ENCODE peak calls at places on chromosome 16, in four cellular contexts. One of them, this sample, is unnamed.
A peak's percentile ranks its signal among the peaks of the same experiment; 100 is the strongest.

GRCh38 chr16:2835638-2836493 is 5.8 kb downstream of the ZG16B start:
- DNase-seq in IMR-90: peak; percentile 98
- DNase-seq in A549: peak; percentile 93
- DNase-seq in endothelial cell of umbilical vein: peak; percentile 73
- DNase-seq in this sample: peak; percentile 84

GRCh38 chr16:6967796-6968195 is 364.8 kb upstream of the RBFOX1 start:
- DNase-seq in IMR-90: no peak
- DNase-seq in A549: no peak
- DNase-seq in endothelial cell of umbilical vein: no peak
- DNase-seq in this sample: no peak

GRCh38 chr16:50467943-50468748 is 80.0 kb upstream of the NKD1 start:
- DNase-seq in IMR-90: no peak
- DNase-seq in A549: no peak
- DNase-seq in endothelial cell of umbilical vein: no peak
- DNase-seq in this sample: peak; percentile 87

GRCh38 chr16:67163903-67164558 is 514 bp upstream of the HSF4 start:
- DNase-seq in IMR-90: no peak
- DNase-seq in A549: no peak
- DNase-seq in endothelial cell of umbilical vein: no peak
- DNase-seq in this sample: no peak

GRCh38 chr16:53123753-53124152 is 69.0 kb downstream of the CHD9 start:
- DNase-seq in IMR-90: peak; percentile 68
- DNase-seq in A549: no peak
- DNase-seq in endothelial cell of umbilical vein: no peak
- DNase-seq in this sample: no peak

GRCh38 chr16:69598045-69598444 is 32.3 kb downstream of the NFAT5 start:
- DNase-seq in IMR-90: no peak
- DNase-seq in A549: no peak
- DNase-seq in endothelial cell of umbilical vein: no peak
- DNase-seq in this sample: no peak

GRCh38 chr16:12522334-12522733 is 281.4 kb downstream of the CPPED1 start:
- DNase-seq in IMR-90: no peak
- DNase-seq in A549: no peak
- DNase-seq in endothelial cell of umbilical vein: no peak
- DNase-seq in this sample: no peak

GRCh38 chr16:19879241-19879792 is 5.3 kb downstream of the GPRC5B start:
- DNase-seq in IMR-90: peak; percentile 68
- DNase-seq in A549: no peak
- DNase-seq in endothelial cell of umbilical vein: no peak
- DNase-seq in this sample: no peak

GRCh38 chr16:19912445-19913305 is 28.0 kb upstream of the GPRC5B start:
- DNase-seq in IMR-90: peak; percentile 64
- DNase-seq in A549: no peak
- DNase-seq in endothelial cell of umbilical vein: peak; percentile 42
- DNase-seq in this sample: no peak

GRCh38 chr16:46932802-46933201 is 40.7 kb downstream of the DNAJA2 start:
- DNase-seq in IMR-90: no peak
- DNase-seq in A549: no peak
- DNase-seq in endothelial cell of umbilical vein: no peak
- DNase-seq in this sample: peak; percentile 36

GRCh38 chr16:3022208-3022696 is 1.5 kb downstream of the HCFC1R1 start:
- DNase-seq in IMR-90: peak; percentile 95
- DNase-seq in A549: peak; percentile 84
- DNase-seq in endothelial cell of umbilical vein: peak; percentile 93
- DNase-seq in this sample: peak; percentile 91

GRCh38 chr16:83137326-83137770 is 510.6 kb downstream of the CDH13 start:
- DNase-seq in IMR-90: peak; percentile 83
- DNase-seq in A549: no peak
- DNase-seq in endothelial cell of umbilical vein: no peak
- DNase-seq in this sample: peak; percentile 28

GRCh38 chr16:57013268-57013667 is 23.9 kb downstream of the NLRC5 start:
- DNase-seq in IMR-90: peak; percentile 71
- DNase-seq in A549: no peak
- DNase-seq in endothelial cell of umbilical vein: no peak
- DNase-seq in this sample: no peak

GRCh38 chr16:86299882-86300490 is 210.3 kb upstream of the FOXF1 start:
- DNase-seq in IMR-90: no peak
- DNase-seq in A549: no peak
- DNase-seq in endothelial cell of umbilical vein: no peak
- DNase-seq in this sample: no peak

GRCh38 chr16:48117217-48118105 is 38.3 kb downstream of the ABCC12 start:
- DNase-seq in IMR-90: no peak
- DNase-seq in A549: peak; percentile 75
- DNase-seq in endothelial cell of umbilical vein: peak; percentile 37
- DNase-seq in this sample: no peak

GRCh38 chr16:74950511-74950910 is 34.4 kb downstream of the WDR59 start:
- DNase-seq in IMR-90: no peak
- DNase-seq in A549: no peak
- DNase-seq in endothelial cell of umbilical vein: no peak
- DNase-seq in this sample: no peak

GRCh38 chr16:29306953-29307597 is 99.4 kb downstream of the NPIPB11 start:
- DNase-seq in IMR-90: peak; percentile 64
- DNase-seq in A549: no peak
- DNase-seq in endothelial cell of umbilical vein: no peak
- DNase-seq in this sample: no peak

GRCh38 chr16:4179020-4179419 is 62.8 kb upstream of the ADCY9 start:
- DNase-seq in IMR-90: peak; percentile 54
- DNase-seq in A549: no peak
- DNase-seq in endothelial cell of umbilical vein: no peak
- DNase-seq in this sample: no peak

GRCh38 chr16:76265434-76266045 is 11.7 kb upstream of the CNTNAP4 start:
- DNase-seq in IMR-90: peak; percentile 1
- DNase-seq in A549: peak; percentile 3
- DNase-seq in endothelial cell of umbilical vein: no peak
- DNase-seq in this sample: no peak

GRCh38 chr16:84241778-84242177 is 2.0 kb upstream of the KCNG4 start:
- DNase-seq in IMR-90: no peak
- DNase-seq in A549: no peak
- DNase-seq in endothelial cell of umbilical vein: no peak
- DNase-seq in this sample: no peak

GRCh38 chr16:50276801-50277560 is 10.6 kb downstream of the ADCY7 start:
- DNase-seq in IMR-90: no peak
- DNase-seq in A549: no peak
- DNase-seq in endothelial cell of umbilical vein: no peak
- DNase-seq in this sample: no peak

GRCh38 chr16:69106491-69107291 is 1.2 kb downstream of the HAS3 start:
- DNase-seq in IMR-90: no peak
- DNase-seq in A549: peak; percentile 36
- DNase-seq in endothelial cell of umbilical vein: peak; percentile 10
- DNase-seq in this sample: no peak

GRCh38 chr16:64122177-64122576 is 999.7 kb downstream of the CDH11 start:
- DNase-seq in IMR-90: no peak
- DNase-seq in A549: no peak
- DNase-seq in endothelial cell of umbilical vein: peak; percentile 44
- DNase-seq in this sample: no peak

GRCh38 chr16:54201200-54201599 is 85.4 kb downstream of the IRX3 start:
- DNase-seq in IMR-90: no peak
- DNase-seq in A549: no peak
- DNase-seq in endothelial cell of umbilical vein: no peak
- DNase-seq in this sample: no peak

GRCh38 chr16:21033707-21034106 is 116.9 kb downstream of the DNAH3 start:
- DNase-seq in IMR-90: no peak
- DNase-seq in A549: no peak
- DNase-seq in endothelial cell of umbilical vein: no peak
- DNase-seq in this sample: no peak

GRCh38 chr16:123971-124370 is 14.5 kb downstream of the NPRL3 start:
- DNase-seq in IMR-90: no peak
- DNase-seq in A549: no peak
- DNase-seq in endothelial cell of umbilical vein: no peak
- DNase-seq in this sample: no peak

GRCh38 chr16:69179255-69180010 is 7.5 kb upstream of the SNTB2 start:
- DNase-seq in IMR-90: peak; percentile 84
- DNase-seq in A549: no peak
- DNase-seq in endothelial cell of umbilical vein: peak; percentile 89
- DNase-seq in this sample: peak; percentile 87

GRCh38 chr16:49825006-49825405 is 30.9 kb downstream of the ZNF423 start:
- DNase-seq in IMR-90: no peak
- DNase-seq in A549: no peak
- DNase-seq in endothelial cell of umbilical vein: peak; percentile 66
- DNase-seq in this sample: no peak

GRCh38 chr16:57043248-57043647 is 49.1 kb upstream of the CPNE2 start:
- DNase-seq in IMR-90: no peak
- DNase-seq in A549: no peak
- DNase-seq in endothelial cell of umbilical vein: no peak
- DNase-seq in this sample: no peak

GRCh38 chr16:87954361-87954760 is 3.1 kb downstream of the BANP start:
- DNase-seq in IMR-90: no peak
- DNase-seq in A549: no peak
- DNase-seq in endothelial cell of umbilical vein: no peak
- DNase-seq in this sample: peak; percentile 44

GRCh38 chr16:87953308-87954208 is 2.3 kb downstream of the BANP start:
- DNase-seq in IMR-90: no peak
- DNase-seq in A549: no peak
- DNase-seq in endothelial cell of umbilical vein: peak; percentile 65
- DNase-seq in this sample: no peak

GRCh38 chr16:87952751-87953150 is 1.5 kb downstream of the BANP start:
- DNase-seq in IMR-90: no peak
- DNase-seq in A549: no peak
- DNase-seq in endothelial cell of umbilical vein: no peak
- DNase-seq in this sample: no peak

GRCh38 chr16:87950765-87951549 is at the start of gene BANP:
- DNase-seq in IMR-90: peak; percentile 98
- DNase-seq in A549: peak; percentile 98
- DNase-seq in endothelial cell of umbilical vein: peak; percentile 98
- DNase-seq in this sample: peak; percentile 98

DNA sequence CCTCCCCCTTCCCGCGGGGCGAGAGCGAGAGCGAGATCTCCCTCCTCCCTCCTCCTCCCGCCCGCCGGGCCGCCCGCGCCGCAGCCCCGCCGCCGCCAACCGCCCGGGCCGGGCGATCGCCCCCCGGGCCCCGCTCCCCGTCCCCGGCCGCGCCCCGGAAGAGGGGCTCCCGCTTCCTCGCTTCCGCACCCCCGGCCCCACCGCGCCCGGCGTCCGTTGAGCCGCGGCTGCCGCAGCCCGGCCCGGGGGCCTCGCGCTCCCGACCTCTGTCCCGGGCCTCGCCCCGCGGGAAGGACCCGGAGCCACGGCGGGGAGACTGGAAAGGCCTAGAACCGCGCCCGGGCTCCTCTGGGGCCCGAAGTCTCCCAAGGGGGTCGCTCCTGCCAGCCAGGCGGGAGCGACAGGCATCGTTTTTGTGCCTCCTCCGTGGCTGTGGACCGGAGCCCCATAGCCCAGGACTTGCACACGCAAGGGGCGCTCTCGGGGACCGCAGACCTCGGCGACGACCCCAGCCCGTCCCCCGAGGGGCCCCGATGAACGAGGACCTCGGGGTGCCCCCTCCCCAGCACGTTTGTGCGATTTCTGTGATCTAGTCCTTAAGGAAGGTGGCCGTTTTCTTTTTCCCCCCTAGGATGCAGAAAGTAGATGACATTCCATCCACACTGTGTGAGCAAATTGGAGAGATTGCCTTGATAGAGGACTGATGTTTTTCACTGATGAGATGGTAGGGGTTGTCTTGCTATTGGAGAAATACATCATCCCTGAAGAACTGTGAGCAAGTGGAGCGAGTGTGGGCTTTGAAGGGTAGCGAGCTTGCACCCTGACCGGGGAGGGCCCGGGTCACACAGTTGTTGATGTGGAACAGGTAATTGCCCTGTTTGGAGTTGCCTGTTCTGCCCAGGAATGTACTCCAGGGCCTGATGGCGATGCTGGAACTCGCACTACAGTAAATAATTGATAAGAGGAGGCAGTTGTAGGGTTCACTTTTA is 610 bp downstream of the BANP start:
- DNase-seq in IMR-90: no peak
- DNase-seq in A549: no peak
- DNase-seq in endothelial cell of umbilical vein: peak; percentile 35
- DNase-seq in this sample: no peak
- TF ChIP-seq POLR2A in IMR-90: peak; percentile 67
- TF ChIP-seq POLR2A in A549: no peak
- TF ChIP-seq POLR2A in endothelial cell of umbilical vein: peak; percentile 49
- TF ChIP-seq POLR2A in this sample: no peak

GRCh38 chr16:30535106-30535776 is 583 bp upstream of the ZNF747 start:
- DNase-seq in IMR-90: no peak
- DNase-seq in A549: no peak
- DNase-seq in endothelial cell of umbilical vein: no peak
- DNase-seq in this sample: no peak
- TF ChIP-seq POLR2A in IMR-90: no peak
- TF ChIP-seq POLR2A in A549: no peak
- TF ChIP-seq POLR2A in endothelial cell of umbilical vein: no peak
- TF ChIP-seq POLR2A in this sample: no peak

GRCh38 chr16:1157639-1158455 is 4.9 kb downstream of the CACNA1H start:
- DNase-seq in IMR-90: no peak
- DNase-seq in A549: no peak
- DNase-seq in endothelial cell of umbilical vein: no peak
- DNase-seq in this sample: no peak

GRCh38 chr16:1156983-1157638 is 4.2 kb downstream of the CACNA1H start:
- DNase-seq in IMR-90: no peak
- DNase-seq in A549: no peak
- DNase-seq in endothelial cell of umbilical vein: no peak
- DNase-seq in this sample: no peak

GRCh38 chr16:1159973-1160772 is 7.3 kb downstream of the CACNA1H start:
- DNase-seq in IMR-90: no peak
- DNase-seq in A549: no peak
- DNase-seq in endothelial cell of umbilical vein: no peak
- DNase-seq in this sample: no peak

GRCh38 chr16:1159325-1159972 is 6.5 kb downstream of the CACNA1H start:
- DNase-seq in IMR-90: no peak
- DNase-seq in A549: no peak
- DNase-seq in endothelial cell of umbilical vein: no peak
- DNase-seq in this sample: no peak

DNA sequence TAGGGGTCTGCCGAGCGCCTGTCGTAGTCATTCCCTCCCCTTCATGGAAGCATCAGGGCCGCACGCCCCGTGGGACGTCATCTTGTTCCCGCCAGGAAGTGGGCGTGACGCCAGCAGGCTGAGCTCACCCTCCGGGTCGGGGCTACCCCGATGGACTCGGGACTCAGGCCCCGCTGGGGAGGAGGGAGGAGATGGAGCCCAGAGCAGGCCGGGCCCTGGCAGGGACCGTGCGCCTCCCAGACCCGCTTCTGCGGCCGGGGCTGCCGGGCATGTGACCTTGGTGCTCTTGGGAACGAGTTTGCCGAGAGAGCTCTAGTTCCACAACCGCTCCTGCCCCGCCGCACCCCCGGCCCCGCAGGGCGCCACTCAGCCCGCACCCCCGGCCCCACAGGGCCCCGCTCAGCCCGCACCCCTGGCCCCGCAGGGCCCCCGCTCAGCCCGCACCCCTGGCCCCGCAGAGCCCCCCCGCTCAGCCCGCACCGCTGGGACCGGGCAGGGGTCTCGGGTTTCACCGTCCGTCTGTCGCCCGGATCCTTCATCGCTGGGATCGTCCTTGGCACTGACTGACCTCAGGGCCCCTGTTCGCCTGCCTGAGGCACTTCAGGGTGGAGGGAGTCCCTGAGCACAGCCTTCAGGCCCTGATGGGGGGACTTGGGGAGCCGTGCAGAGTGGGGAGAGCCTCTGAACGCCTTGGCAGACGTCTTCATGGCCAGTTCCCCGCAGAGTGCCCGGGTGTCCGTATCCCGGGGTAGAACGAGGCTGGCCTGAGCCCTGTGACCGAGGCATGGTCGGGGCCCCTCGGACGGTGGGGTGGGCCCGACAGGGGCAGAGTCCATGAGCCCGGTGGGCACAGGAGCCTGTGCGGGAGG is 5.8 kb downstream of the CACNA1H start:
- DNase-seq in IMR-90: peak; percentile 47
- DNase-seq in A549: no peak
- DNase-seq in endothelial cell of umbilical vein: no peak
- DNase-seq in this sample: no peak
- TF ChIP-seq POLR2A in IMR-90: no peak
- TF ChIP-seq POLR2A in A549: no peak
- TF ChIP-seq POLR2A in endothelial cell of umbilical vein: no peak
- TF ChIP-seq POLR2A in this sample: no peak

GRCh38 chr16:27444015-27444414 is 42.0 kb downstream of the IL21R start:
- DNase-seq in IMR-90: peak; percentile 65
- DNase-seq in A549: no peak
- DNase-seq in endothelial cell of umbilical vein: no peak
- DNase-seq in this sample: no peak
- TF ChIP-seq POLR2A in IMR-90: no peak
- TF ChIP-seq POLR2A in A549: no peak
- TF ChIP-seq POLR2A in endothelial cell of umbilical vein: no peak
- TF ChIP-seq POLR2A in this sample: no peak